ENCODE peak calls at places on chromosomes 11 and 22, in eight cellular contexts. L, N, D, J, K, Z, Q and X are unnamed samples.

GRCh38 chr11:77473001-77473800 is 693 bp downstream of the PAK1 start:
- DNase-seq in N (no peak), J (peak; percentile 53), Z (peak; percentile 36), Q (peak; percentile 15), D (no peak), K (peak; percentile 12), L (peak; percentile 18), X (no peak)

GRCh38 chr11:130616578-130616977 is 168.1 kb downstream of the ADAMTS15 start:
- DNase-seq in D (no peak), Q (no peak), N (no peak), Z (no peak), L (no peak), K (no peak), J (no peak), X (no peak)

GRCh38 chr11:77046060-77046501 is 11.9 kb downstream of the B3GNT6 start:
- DNase-seq in J (peak; percentile 52), N (no peak), D (no peak), Q (no peak), L (peak; percentile 31), K (no peak), Z (peak; percentile 50), X (no peak)

GRCh38 chr11:44854146-44854545 is 96.5 kb downstream of the TP53I11 start:
- DNase-seq in N (no peak), L (no peak), K (no peak), Q (no peak), J (no peak), Z (no peak), D (no peak), X (no peak)

GRCh38 chr11:86510674-86511073 is 136.0 kb downstream of the CCDC81 start:
- DNase-seq in L (no peak), Z (no peak), Q (no peak), K (no peak), N (no peak), J (no peak), D (no peak), X (no peak)

GRCh38 chr11:127789887-127790286 is 789.3 kb upstream of the KIRREL3 start:
- DNase-seq in K (no peak), N (no peak), J (peak; percentile 26), Q (no peak), L (no peak), D (no peak), Z (no peak), X (no peak)

GRCh38 chr11:2214527-2215229 is 43.1 kb upstream of the TH start:
- DNase-seq in D (no peak), N (no peak), L (no peak), J (peak; percentile 24), K (no peak), Q (no peak), Z (peak; percentile 7), X (peak; percentile 16)

GRCh38 chr11:124748481-124749338 is 3.3 kb downstream of the VSIG2 start:
- DNase-seq in J (no peak), L (no peak), D (no peak), Q (no peak), K (no peak), Z (no peak), N (no peak), X (no peak)

GRCh38 chr11:42524534-42525227 is 787.1 kb upstream of the API5 start:
- DNase-seq in L (peak; percentile 10), D (no peak), N (peak; percentile 54), K (peak; percentile 65), J (peak; percentile 61), Q (peak; percentile 25), Z (peak; percentile 58), X (peak; percentile 41)

GRCh38 chr11:44268073-44268806 is 41.7 kb downstream of the ALX4 start:
- DNase-seq in Z (no peak), D (no peak), J (no peak), K (no peak), L (no peak), Q (no peak), N (no peak), X (no peak)

GRCh38 chr11:48005878-48006277 is 25.5 kb downstream of the PTPRJ start:
- DNase-seq in K (no peak), Q (no peak), J (peak; percentile 72), D (no peak), N (no peak), Z (no peak), L (no peak), X (no peak)

GRCh38 chr11:76805206-76805913 is 22.2 kb downstream of the TSKU start:
- DNase-seq in D (no peak), Z (peak; percentile 12), J (no peak), Q (no peak), N (no peak), L (no peak), K (no peak), X (no peak)

GRCh38 chr22:45262195-45262930 is 21.7 kb upstream of the KIAA0930 start:
- DNase-seq in L (no peak), K (no peak), D (no peak), J (no peak), N (no peak), Z (no peak), Q (no peak), X (no peak)

GRCh38 chr22:49011769-49012598 is 815.7 kb downstream of the BRD1 start:
- DNase-seq in Z (peak; percentile 5), J (no peak), K (no peak), D (no peak), Q (no peak), N (no peak), L (no peak), X (no peak)

GRCh38 chr22:30044369-30044768 is 35.9 kb upstream of the HORMAD2 start:
- DNase-seq in J (no peak), L (peak; percentile 92), N (peak; percentile 95), D (peak; percentile 75), Z (peak; percentile 86), K (no peak), Q (peak; percentile 74), X (peak; percentile 34)

GRCh38 chr22:50613291-50613981 is 12.8 kb downstream of the MAPK8IP2 start:
- DNase-seq in J (peak; percentile 92), Q (no peak), N (peak; percentile 19), K (no peak), L (no peak), Z (peak; percentile 74), D (no peak), X (peak; percentile 71)

GRCh38 chr11:65014146-65014960 is at the start of gene ARL2:
- DNase-seq in Q (peak; percentile 85), D (peak; percentile 64), J (peak; percentile 88), N (no peak), L (peak; percentile 29), Z (peak; percentile 15), K (peak; percentile 15), X (peak; percentile 88)

GRCh38 chr22:40764743-40765441 is 54.3 kb downstream of the SLC25A17 start:
- DNase-seq in K (no peak), L (no peak), N (no peak), J (no peak), D (no peak), Z (no peak), Q (no peak), X (no peak)

GRCh38 chr11:13278620-13279486 is 1.3 kb downstream of the BMAL1 start:
- DNase-seq in N (no peak), D (no peak), K (no peak), L (no peak), Z (no peak), Q (no peak), J (no peak), X (no peak)

GRCh38 chr11:4531666-4532065 is 13.3 kb upstream of the OR52M1 start:
- DNase-seq in N (no peak), D (no peak), J (peak; percentile 75), K (no peak), Z (no peak), Q (no peak), L (no peak), X (peak; percentile 24)

GRCh38 chr11:106389096-106389495 is 311.6 kb downstream of the AASDHPPT start:
- DNase-seq in L (peak; percentile 85), Z (no peak), D (no peak), N (peak; percentile 75), K (no peak), Q (peak; percentile 26), J (no peak), X (no peak)

GRCh38 chr22:49372530-49373288 is 455.0 kb downstream of the BRD1 start:
- DNase-seq in Z (peak; percentile 6), Q (peak; percentile 91), N (no peak), D (no peak), K (no peak), J (peak; percentile 96), L (peak; percentile 12), X (peak; percentile 37)

GRCh38 chr11:28529540-28530410 is 421.6 kb downstream of the METTL15 start:
- DNase-seq in Z (no peak), J (no peak), K (peak; percentile 10), N (peak; percentile 82), Q (peak; percentile 24), D (peak; percentile 3), L (peak; percentile 85), X (peak; percentile 50)

GRCh38 chr11:94732617-94733292 is 35.4 kb upstream of the AMOTL1 start:
- DNase-seq in Z (no peak), Q (no peak), K (no peak), J (peak; percentile 14), N (peak; percentile 39), D (no peak), L (peak; percentile 84), X (no peak)

GRCh38 chr11:33980896-33981295 is 70.6 kb upstream of the CAPRIN1 start:
- DNase-seq in L (no peak), K (no peak), Z (no peak), J (no peak), D (no peak), N (peak; percentile 21), Q (no peak), X (no peak)

GRCh38 chr22:37088108-37088605 is 21.4 kb downstream of the TMPRSS6 start:
- DNase-seq in Q (no peak), Z (no peak), K (no peak), N (no peak), J (peak; percentile 43), L (no peak), D (no peak), X (no peak)

GRCh38 chr11:44771252-44771734 is 44.5 kb downstream of the TSPAN18 start:
- DNase-seq in L (no peak), Q (no peak), Z (no peak), J (no peak), K (no peak), N (no peak), D (no peak), X (no peak)

GRCh38 chr11:44817207-44817944 is 90.6 kb downstream of the TSPAN18 start:
- DNase-seq in N (peak; percentile 19), Q (no peak), J (no peak), D (no peak), Z (no peak), L (no peak), K (no peak), X (no peak)

GRCh38 chr11:2789791-2790580 is 90.2 kb upstream of the KCNQ1OT1 start:
- DNase-seq in D (no peak), Q (no peak), Z (no peak), J (no peak), K (no peak), L (no peak), N (no peak), X (no peak)

GRCh38 chr11:129146196-129146595 is 45.9 kb downstream of the ARHGAP32 start:
- DNase-seq in K (no peak), D (no peak), N (peak; percentile 25), L (peak; percentile 59), Q (no peak), J (no peak), Z (no peak), X (no peak)

GRCh38 chr11:101127348-101127698 is 2.3 kb downstream of the PGR start:
- DNase-seq in K (no peak), J (peak; percentile 41), L (peak; percentile 4), N (no peak), D (no peak), Q (no peak), Z (no peak), X (no peak)

GRCh38 chr22:35539487-35539886 is 1.1 kb upstream of the RASD2 start:
- DNase-seq in Q (no peak), K (no peak), Z (no peak), L (no peak), D (no peak), N (no peak), J (no peak), X (no peak)

GRCh38 chr11:4095509-4096230 is 1.1 kb downstream of the RRM1 start:
- DNase-seq in J (no peak), K (no peak), Z (no peak), L (peak; percentile 90), Q (peak; percentile 26), D (no peak), N (peak; percentile 65), X (peak; percentile 44)

GRCh38 chr11:31875861-31876625 is 64.9 kb upstream of the PAX6 start:
- DNase-seq in Z (no peak), D (no peak), L (no peak), K (no peak), J (no peak), N (no peak), Q (no peak), X (no peak)